ENCODE peak calls at places on chromosomes 12 and 14, in seven cellular contexts. K, T, L, W, G, M and N are unnamed samples.

GRCh38 chr12:58815235-58815634 is 105.1 kb downstream of the LRIG3 start:
- DNase-seq in T (no peak), K (no peak), G (no peak), L (no peak), W (no peak), M (no peak), N (no peak)

GRCh38 chr12:8950287-8950574 is 786 bp upstream of the M6PR start:
- DNase-seq in M (no peak), W (no peak), K (no peak), G (no peak), T (no peak), L (no peak), N (no peak)

GRCh38 chr12:42162198-42162597 is 17.5 kb upstream of the GXYLT1 start:
- DNase-seq in G (no peak), L (no peak), W (no peak), M (no peak), T (no peak), K (no peak), N (no peak)

GRCh38 chr14:53432378-53432802 is 279.3 kb upstream of the DDHD1 start:
- DNase-seq in T (peak), L (no peak), W (peak), G (no peak), M (no peak), K (no peak), N (no peak)

GRCh38 chr14:22536853-22537338 is 52.1 kb downstream of the DAD1 start:
- DNase-seq in W (peak), T (peak), L (peak), K (no peak), G (no peak), M (peak), N (no peak)

GRCh38 chr14:24172871-24173281 is 996 bp downstream of the REC8 start:
- DNase-seq in G (no peak), M (no peak), K (no peak), W (no peak), L (no peak), T (no peak), N (no peak)

GRCh38 chr12:108814462-108815211 is 42.7 kb downstream of the SSH1 start:
- DNase-seq in T (no peak), L (no peak), M (no peak), W (no peak), G (peak), K (no peak), N (no peak)

GRCh38 chr14:99476864-99477263 is 3.8 kb downstream of the SETD3 start:
- DNase-seq in M (no peak), T (no peak), L (no peak), K (no peak), W (no peak), G (no peak), N (peak)

GRCh38 chr12:90572778-90573177 is 382.2 kb downstream of the CCER1 start:
- DNase-seq in G (peak), W (no peak), M (no peak), K (no peak), T (no peak), L (no peak), N (no peak)

GRCh38 chr12:108461071-108461670 is 53.9 kb upstream of the FICD start:
- DNase-seq in T (no peak), G (no peak), K (no peak), W (no peak), M (no peak), L (no peak), N (no peak)

GRCh38 chr14:105917933-105918436 is 391.6 kb downstream of the TMEM121 start:
- DNase-seq in G (no peak), L (no peak), K (no peak), T (no peak), W (no peak), M (no peak), N (no peak)

GRCh38 chr12:113370923-113371682 is 12.7 kb downstream of the PLBD2 start:
- DNase-seq in L (no peak), G (no peak), T (no peak), K (no peak), W (no peak), M (no peak), N (no peak)

GRCh38 chr12:79324571-79324970 is 366.2 kb downstream of the PAWR start:
- DNase-seq in M (no peak), W (no peak), L (no peak), G (no peak), T (no peak), K (no peak), N (no peak)